ENCODE peak calls at places on chromosomes 6 and 20, in six cellular contexts. N is heart right ventricle, Y is neural progenitor cell, B is H9, P is adrenal gland, D is suprapubic skin. A is an unnamed sample.

GRCh38 chr6:41934278-41935189 is 7.1 kb downstream of the CCND3 start:
- DNase-seq in N (no peak), Y (no peak), B (no peak), P (no peak), D (no peak), A (no peak)

GRCh38 chr20:14922503-14923267 is 585.3 kb upstream of the FLRT3 start:
- DNase-seq in N (no peak), Y (peak; percentile 34), B (no peak), P (no peak), D (no peak), A (no peak)

GRCh38 chr6:148208298-148208697 is 134.3 kb upstream of the SASH1 start:
- DNase-seq in N (no peak), Y (no peak), B (no peak), P (no peak), D (no peak), A (no peak)

GRCh38 chr6:48184644-48185043 is 73.6 kb upstream of the PTCHD4 start:
- DNase-seq in N (no peak), Y (no peak), B (no peak), P (no peak), D (no peak), A (no peak)

GRCh38 chr20:58471161-58471834 is 43.9 kb downstream of the APCDD1L start:
- DNase-seq in N (peak; percentile 76), Y (no peak), B (no peak), P (no peak), D (no peak), A (no peak)

GRCh38 chr6:48199502-48199901 is 88.5 kb upstream of the PTCHD4 start:
- DNase-seq in N (no peak), Y (no peak), B (no peak), P (no peak), D (no peak), A (no peak)

GRCh38 chr6:128516514-128516898 is 3.9 kb downstream of the PTPRK start:
- DNase-seq in N (no peak), Y (peak; percentile 39), B (no peak), P (no peak), D (no peak), A (no peak)

GRCh38 chr6:155417454-155417853 is 38.2 kb downstream of the NOX3 start:
- DNase-seq in N (no peak), Y (no peak), B (no peak), P (no peak), D (no peak), A (no peak)

GRCh38 chr6:35724059-35724458 is 12.8 kb upstream of the ARMC12 start:
- DNase-seq in N (no peak), Y (no peak), B (no peak), P (no peak), D (no peak), A (no peak)

GRCh38 chr6:38319259-38320255 is 320.2 kb downstream of the BTBD9 start:
- DNase-seq in N (no peak), Y (peak; percentile 20), B (peak; percentile 34), P (no peak), D (no peak), A (no peak)

GRCh38 chr6:91029211-91029610 is 442.3 kb upstream of the MAP3K7 start:
- DNase-seq in N (no peak), Y (no peak), B (no peak), P (peak; percentile 57), D (no peak), A (no peak)

DNA sequence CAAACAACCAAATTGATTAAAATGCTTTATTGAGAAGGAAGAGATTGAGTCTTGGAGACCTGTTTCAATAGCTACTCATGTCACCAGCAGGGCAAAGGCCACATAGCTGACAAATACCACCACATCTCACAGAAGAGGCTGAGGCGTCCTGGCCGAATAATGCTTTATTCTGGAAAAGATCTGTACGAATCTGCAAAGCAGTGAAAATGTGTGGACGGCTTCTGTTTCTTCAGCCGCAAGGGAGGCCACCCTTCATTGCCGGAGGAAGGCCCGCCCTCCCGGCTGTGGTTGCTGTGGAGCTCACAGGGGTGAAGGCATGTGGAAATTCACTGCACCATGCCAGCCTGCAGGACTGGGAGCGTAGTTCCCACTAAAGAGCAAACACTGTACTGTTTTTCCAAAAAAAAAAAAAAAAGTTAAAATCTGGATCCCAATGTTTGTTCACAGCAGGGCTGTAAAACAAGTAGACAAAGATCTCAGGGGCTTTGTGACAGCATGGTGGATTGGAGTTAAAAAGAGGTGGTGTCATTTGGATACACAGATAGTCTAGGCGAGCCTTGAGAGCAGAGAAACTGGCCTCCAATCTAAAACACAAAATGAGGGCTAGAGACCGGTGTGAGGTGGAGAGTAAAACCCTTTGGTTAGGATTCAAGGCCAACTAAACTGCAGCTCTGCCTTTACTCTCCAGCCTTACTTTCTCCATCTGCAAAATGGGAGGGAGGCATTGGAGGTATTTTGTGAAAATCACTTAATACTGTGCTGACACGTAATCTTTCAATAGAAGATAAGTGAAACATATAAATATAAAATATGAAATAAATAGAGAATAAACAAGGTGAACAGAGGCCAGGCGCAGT is 89.4 kb upstream of the QKI start:
- DNase-seq in N (no peak), Y (no peak), B (no peak), P (no peak), D (no peak), A (peak; percentile 71)
- TF ChIP-seq CTCF in N (no peak), Y (no peak), B (no peak), P (no peak), D (no peak), A (no peak)

DNA sequence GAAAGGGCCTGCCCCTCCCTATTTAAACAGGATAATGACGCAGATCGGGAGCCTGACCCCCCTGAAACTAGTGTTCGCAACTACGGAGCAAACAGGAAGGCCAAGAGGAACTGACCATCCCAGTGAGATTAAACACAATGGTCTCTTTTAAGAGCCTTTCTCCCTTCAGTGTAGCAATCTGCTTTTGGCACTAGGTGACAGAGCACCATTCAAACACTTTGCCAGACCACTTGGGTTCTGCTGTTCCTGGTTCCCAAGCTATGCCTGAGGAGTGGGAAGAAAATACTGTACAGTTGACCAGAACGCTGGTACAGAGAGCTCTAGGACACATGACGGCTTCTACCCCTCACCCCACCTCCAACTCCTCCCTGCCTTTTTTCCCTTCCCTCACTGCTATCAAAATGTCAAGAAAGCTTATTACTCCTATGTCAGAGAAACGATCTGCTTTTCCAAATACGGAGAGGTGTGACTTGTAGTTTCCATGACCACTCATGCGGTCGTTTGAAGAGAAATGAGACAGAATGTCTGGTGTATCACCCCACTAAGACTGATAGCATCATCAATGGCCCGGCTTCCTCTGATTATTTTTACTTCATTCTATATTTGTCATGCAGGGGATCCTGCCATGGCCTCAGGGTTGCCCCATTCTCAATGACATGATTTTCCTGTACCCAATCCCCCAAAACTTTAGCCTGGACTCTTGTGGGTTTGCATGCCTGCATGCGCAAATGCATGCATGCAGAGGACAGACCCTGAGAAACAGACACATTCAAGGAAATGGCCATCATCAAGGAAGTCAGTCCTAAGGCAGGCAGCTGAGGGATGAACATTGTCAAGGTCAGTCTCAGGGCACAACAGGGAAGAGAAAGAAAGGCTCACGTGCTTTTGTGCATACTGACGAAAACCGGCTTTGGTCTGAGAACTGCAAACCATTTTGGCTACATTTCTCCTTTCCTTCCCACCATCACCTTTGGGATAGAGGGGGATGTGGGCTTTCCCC is 13.3 kb downstream of the NEDD9 start:
- DNase-seq in N (peak; percentile 90), Y (no peak), B (no peak), P (peak; percentile 45), D (no peak), A (no peak)
- H3K4me1 ChIP-seq in N (peaks cover 100% of the 10 kb centered on the region), Y (peaks cover 23% of the 10 kb centered on the region), B (peaks cover 8% of the 10 kb centered on the region), P (peaks cover 22% of the 10 kb centered on the region), D (peaks cover 86% of the 10 kb centered on the region), A (peaks cover 88% of the 10 kb centered on the region)

DNA sequence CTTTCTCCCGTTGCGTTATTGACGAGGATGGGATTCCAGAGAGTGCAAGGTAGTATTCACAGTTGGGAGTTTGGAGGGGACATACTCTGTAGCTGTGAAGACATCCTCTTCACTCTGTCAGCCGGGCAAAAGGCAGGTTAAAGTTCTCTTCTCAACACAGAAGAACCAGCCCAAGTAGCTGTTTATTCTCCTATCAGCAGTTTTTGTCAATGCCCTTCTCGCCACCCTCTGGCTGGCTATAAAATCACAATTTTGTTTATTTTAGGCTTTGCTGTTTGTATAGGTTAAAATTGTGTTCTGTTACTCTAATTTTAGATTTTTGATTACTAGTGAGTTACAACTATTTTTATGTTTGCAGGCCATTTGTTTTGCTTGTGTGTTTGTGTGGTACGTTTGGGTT is 37.9 kb upstream of the MAS1 start:
- DNase-seq in N (no peak), Y (no peak), B (no peak), P (no peak), D (no peak), A (no peak)
- TF ChIP-seq CTCF in N (peak; percentile 11), Y (peak; percentile 23), B (peak; percentile 60), P (peak; percentile 36), D (peak; percentile 13), A (no peak)

GRCh38 chr6:21309791-21310190 is 283.8 kb upstream of the SOX4 start:
- DNase-seq in N (no peak), Y (peak; percentile 31), B (no peak), P (no peak), D (no peak), A (no peak)
- H3K4me1 ChIP-seq in N (no peaks in the 10 kb centered on the region), Y (peaks cover 13% of the 10 kb centered on the region), B (peaks cover 2% of the 10 kb centered on the region), P (no peaks in the 10 kb centered on the region), D (no peaks in the 10 kb centered on the region), A (no peaks in the 10 kb centered on the region)

DNA sequence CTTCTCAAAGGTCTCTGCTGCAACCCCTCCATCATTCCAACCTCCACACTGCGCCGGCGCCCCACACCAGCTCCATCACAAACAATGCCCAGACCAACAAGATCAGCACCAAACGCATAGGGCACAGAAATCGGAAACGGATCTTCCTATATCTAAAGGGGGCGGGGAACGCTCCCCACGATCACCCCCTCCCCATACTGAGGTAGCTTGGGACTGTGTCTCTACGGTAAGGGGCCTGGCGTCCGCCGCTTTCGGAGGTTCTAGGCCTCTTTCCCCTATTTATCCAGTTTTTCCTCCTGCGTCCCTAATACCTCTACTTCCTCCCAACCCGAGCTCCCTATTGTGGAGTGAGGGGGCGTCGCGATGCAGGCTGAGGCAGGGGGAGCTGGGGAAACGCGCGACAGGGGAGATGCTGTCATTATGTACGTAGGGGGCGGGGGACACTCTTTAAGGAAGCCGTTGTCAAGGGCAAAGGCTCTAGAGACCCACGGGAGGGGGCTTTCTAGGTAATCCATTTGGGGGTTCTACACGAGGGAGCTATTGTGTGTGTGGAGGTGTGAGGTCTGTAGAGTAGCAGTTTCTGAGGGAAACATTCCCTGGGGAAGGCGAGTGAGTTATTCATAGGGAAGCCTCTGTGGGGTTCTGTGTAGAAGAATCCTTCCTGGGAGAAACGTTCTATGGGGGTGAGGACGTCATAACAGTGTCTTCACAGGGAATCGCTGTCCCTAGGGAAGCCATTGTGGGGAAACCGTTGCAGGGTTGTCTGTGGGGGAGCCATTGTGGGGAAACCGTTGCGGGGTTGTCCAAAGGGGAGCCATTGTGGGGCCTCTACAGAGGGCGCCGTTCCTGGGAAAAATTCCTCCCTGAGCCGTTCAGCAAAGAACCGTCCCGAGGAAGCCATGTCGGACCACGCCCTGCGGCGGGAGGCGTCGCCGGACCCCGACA is 716 bp downstream of the DNAAF9 start:
- DNase-seq in N (peak; percentile 59), Y (peak; percentile 60), B (peak; percentile 37), P (peak; percentile 43), D (peak; percentile 85), A (no peak)
- TF ChIP-seq CTCF in N (no peak), Y (no peak), B (no peak), P (no peak), D (no peak), A (no peak)